ENCODE peak calls at places on chromosomes 12 and 14, in seven cellular contexts. A is neural crest cell, U is cardiac muscle cell, C is endothelial cell, V is prostate gland, Q is PC-9, H is type B pancreatic cell. I is an unnamed sample.

GRCh38 chr14:56686416-56686815 is 106.8 kb downstream of the TMEM260 start:
- DNase-seq in V (no peak), U (peak; percentile 22), C (peak; percentile 7), Q (no peak), H (no peak), A (no peak), I (no peak)

GRCh38 chr12:41424651-41425050 is 236.5 kb downstream of the PDZRN4 start:
- DNase-seq in V (no peak), U (no peak), A (no peak), C (no peak), Q (no peak), H (no peak), I (no peak)

GRCh38 chr14:37544407-37544806 is 50.6 kb downstream of the FOXA1 start:
- DNase-seq in Q (no peak), A (no peak), H (no peak), C (no peak), V (peak; percentile 57), U (no peak), I (no peak)

GRCh38 chr14:103141117-103141796 is 18.0 kb downstream of the TNFAIP2 start:
- DNase-seq in U (peak; percentile 60), H (no peak), C (peak; percentile 69), V (no peak), Q (peak; percentile 78), A (no peak), I (no peak)

GRCh38 chr14:71475916-71476315 is 456.3 kb upstream of the RGS6 start:
- DNase-seq in Q (no peak), A (no peak), V (no peak), H (no peak), C (no peak), U (no peak), I (no peak)

GRCh38 chr12:46483572-46484395 is 111.2 kb upstream of the SLC38A2 start:
- DNase-seq in C (no peak), H (no peak), Q (no peak), U (no peak), V (no peak), A (no peak), I (no peak)

GRCh38 chr12:21614510-21614909 is 9.9 kb upstream of the GYS2 start:
- DNase-seq in V (no peak), A (no peak), Q (no peak), U (no peak), C (no peak), H (no peak), I (no peak)

GRCh38 chr12:120546050-120546386 is 11.9 kb downstream of the RNF10 start:
- DNase-seq in A (no peak), U (no peak), C (no peak), H (no peak), V (no peak), Q (no peak), I (no peak)

GRCh38 chr14:53192023-53192422 is 38.9 kb upstream of the DDHD1 start:
- DNase-seq in H (no peak), C (no peak), V (no peak), A (no peak), Q (no peak), U (no peak), I (no peak)

GRCh38 chr12:27199638-27200300 is 44.3 kb upstream of the STK38L start:
- DNase-seq in V (no peak), H (no peak), A (no peak), C (no peak), Q (no peak), U (no peak), I (no peak)

GRCh38 chr12:113232232-113232615 is 11.0 kb downstream of the TPCN1 start:
- DNase-seq in U (no peak), V (no peak), H (no peak), A (no peak), Q (no peak), C (no peak), I (no peak)

GRCh38 chr12:113231275-113232231 is 10.3 kb downstream of the TPCN1 start:
- DNase-seq in A (no peak), U (no peak), C (no peak), Q (peak; percentile 43), H (no peak), V (no peak), I (no peak)

GRCh38 chr12:113234483-113234882 is 13.2 kb downstream of the TPCN1 start:
- DNase-seq in U (no peak), H (no peak), Q (no peak), A (no peak), V (no peak), C (no peak), I (no peak)

GRCh38 chr12:113233967-113234366 is 12.7 kb downstream of the TPCN1 start:
- DNase-seq in Q (no peak), C (no peak), U (no peak), V (no peak), H (no peak), A (no peak), I (no peak)

DNA sequence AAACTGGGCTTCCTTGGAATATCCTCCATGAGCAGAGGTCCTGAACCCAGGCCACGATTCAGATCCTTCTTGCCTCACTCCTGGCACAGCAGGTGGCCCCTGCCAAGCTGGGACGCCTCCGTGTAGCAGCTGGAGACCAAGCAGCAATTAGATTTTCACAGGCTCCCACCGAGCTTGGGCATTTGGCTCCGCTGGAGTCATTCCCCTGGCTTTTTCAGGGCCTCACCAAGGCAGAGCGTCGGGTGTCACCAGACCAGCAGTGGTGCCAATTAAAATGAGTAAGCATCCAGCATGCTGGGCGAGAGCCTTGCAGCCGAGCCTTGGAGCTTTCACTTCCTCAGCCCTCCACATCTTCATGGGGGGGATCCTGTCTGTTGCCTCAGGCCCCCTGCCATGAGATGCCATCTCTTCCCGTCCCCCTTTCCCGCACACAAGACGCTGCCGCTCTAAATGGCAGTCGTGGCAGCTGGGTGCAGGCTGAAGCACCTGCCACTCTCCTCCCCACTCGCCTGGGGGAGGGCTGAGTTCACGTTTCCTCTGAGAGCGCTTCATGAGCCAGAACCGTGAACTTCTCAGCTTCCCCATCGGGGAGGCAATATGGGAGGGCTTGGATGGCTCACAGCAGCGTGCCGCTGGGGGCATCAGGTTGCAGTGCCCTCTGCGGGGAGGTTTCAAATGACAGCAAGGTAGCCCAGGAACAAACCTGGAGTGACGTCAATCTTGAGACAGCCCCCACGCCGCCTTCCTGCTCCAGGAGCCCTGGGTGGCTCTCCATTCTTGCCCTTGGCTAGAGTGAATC is 11.7 kb downstream of the TPCN1 start:
- DNase-seq in V (no peak), U (peak; percentile 29), A (no peak), Q (no peak), H (no peak), C (no peak), I (no peak)
- TF ChIP-seq CTCF in V (no peak), U (no peak), A (no peak), Q (no peak), H (no peak), C (no peak), I (no peak)

DNA sequence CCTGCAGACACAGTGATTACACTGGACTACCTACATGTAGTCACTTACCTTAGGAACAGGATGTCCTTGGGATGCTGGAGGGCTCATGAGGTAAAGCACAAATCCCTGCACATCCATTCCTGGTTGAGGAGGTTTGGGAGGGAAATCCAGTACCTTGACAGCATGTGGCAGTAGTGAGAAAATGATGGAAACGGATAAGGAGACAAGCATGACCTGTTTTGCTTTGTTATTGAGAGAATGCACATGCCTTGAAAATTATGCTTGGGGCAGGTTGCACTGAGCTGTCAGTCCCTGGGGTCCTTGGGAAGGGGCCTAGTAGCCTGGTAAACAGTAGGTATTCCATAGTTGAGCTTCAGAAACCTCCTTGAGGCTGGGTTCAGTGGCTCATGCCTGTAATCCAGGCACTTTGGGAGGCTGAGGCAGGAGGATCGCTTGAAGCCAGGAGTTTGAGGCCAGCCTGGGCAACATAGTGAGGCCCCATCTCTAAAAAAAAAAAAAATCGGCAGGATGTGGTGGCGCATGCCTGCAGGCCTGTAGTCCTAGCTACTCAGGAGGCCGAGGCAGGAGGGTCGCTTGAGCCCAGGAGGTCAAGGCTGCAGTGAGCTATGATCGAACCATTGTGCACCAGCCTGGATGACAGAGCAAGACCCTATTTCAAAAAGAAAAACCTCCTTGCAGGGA is 2.0 kb upstream of the SLC25A29 start:
- DNase-seq in Q (no peak), V (no peak), C (no peak), A (no peak), U (no peak), H (no peak), I (no peak)
- TF ChIP-seq CTCF in Q (no peak), V (no peak), C (no peak), A (no peak), U (no peak), H (no peak), I (no peak)

GRCh38 chr12:114313910-114314309 is 92.0 kb downstream of the TBX5 start:
- DNase-seq in C (no peak), A (no peak), U (no peak), Q (no peak), V (no peak), H (no peak), I (no peak)
- TF ChIP-seq CTCF in C (peak; percentile 44), A (no peak), U (no peak), Q (no peak), V (no peak), H (peak; percentile 39), I (no peak)

GRCh38 chr12:57766464-57767311 is at the start of gene CYP27B1:
- DNase-seq in A (no peak), C (no peak), U (peak; percentile 45), V (no peak), H (no peak), Q (no peak), I (no peak)
- TF ChIP-seq CTCF in A (no peak), C (no peak), U (peak; percentile 14), V (no peak), H (no peak), Q (no peak), I (no peak)

DNA sequence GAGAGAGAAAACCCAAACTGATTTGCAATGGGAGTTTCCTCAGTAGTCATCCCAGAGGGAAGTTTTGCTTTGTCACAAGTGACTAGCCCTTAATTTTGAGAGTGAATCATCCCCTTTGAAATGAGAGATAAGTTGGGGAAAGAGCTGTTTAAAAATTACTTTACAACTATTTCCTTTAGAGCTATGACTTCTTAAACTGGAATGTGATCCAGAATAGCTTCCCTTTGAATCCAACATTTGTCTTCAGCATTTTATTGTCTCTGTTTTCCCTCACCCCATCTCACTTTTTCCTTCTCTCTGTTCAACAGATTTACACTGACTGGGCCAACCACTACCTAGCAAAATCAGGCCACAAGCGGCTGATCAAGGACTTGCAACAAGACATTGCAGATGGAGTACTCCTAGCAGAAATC is 109.3 kb downstream of the NAV3 start:
- DNase-seq in H (no peak), C (no peak), Q (peak; percentile 27), U (peak; percentile 9), A (no peak), V (no peak), I (peak; percentile 32)
- TF ChIP-seq CTCF in H (no peak), C (no peak), Q (no peak), U (no peak), A (no peak), V (no peak), I (no peak)

GRCh38 chr12:10084733-10085132 is 14.1 kb downstream of the CLEC1A start:
- DNase-seq in U (no peak), Q (no peak), A (no peak), C (no peak), H (no peak), V (no peak), I (no peak)

GRCh38 chr12:10082057-10082874 is 16.5 kb downstream of the CLEC1A start:
- DNase-seq in Q (no peak), C (no peak), A (no peak), V (no peak), H (no peak), U (no peak), I (no peak)

GRCh38 chr12:10088955-10089354 is 9.8 kb downstream of the CLEC1A start:
- DNase-seq in V (no peak), Q (no peak), U (no peak), A (no peak), H (no peak), C (no peak), I (no peak)

GRCh38 chr12:10086387-10086786 is 12.4 kb downstream of the CLEC1A start:
- DNase-seq in H (no peak), A (no peak), Q (no peak), V (no peak), C (no peak), U (no peak), I (no peak)
- TF ChIP-seq CTCF in H (no peak), A (no peak), Q (no peak), V (no peak), C (no peak), U (no peak), I (no peak)